ENCODE peak calls at places on chromosome 12, in eight cellular contexts. One of them, this sample, is unnamed.

GRCh38 chr12:76020281-76020680 is 11.3 kb downstream of the PHLDA1 start:
- DNase-seq in HTR-8/SVneo: no peak
- DNase-seq in activated CD8-positive, alpha-beta memory T cell treated with anti-CD3 and anti-CD28 coated beads, Interleukin-2, amount 50 U/mL, for 48 hours: peak; percentile 86
- DNase-seq in Daoy: peak; percentile 96
- DNase-seq in anterior cingulate cortex: no peak
- DNase-seq in AG09319: no peak
- DNase-seq in neural progenitor cell: no peak
- DNase-seq in left cardiac atrium: no peak
- DNase-seq in this sample: no peak

GRCh38 chr12:113472191-113473190 is 820 bp upstream of the LHX5 start:
- DNase-seq in HTR-8/SVneo: no peak
- DNase-seq in activated CD8-positive, alpha-beta memory T cell treated with anti-CD3 and anti-CD28 coated beads, Interleukin-2, amount 50 U/mL, for 48 hours: no peak
- DNase-seq in Daoy: no peak
- DNase-seq in anterior cingulate cortex: no peak
- DNase-seq in AG09319: no peak
- DNase-seq in neural progenitor cell: peak; percentile 79
- DNase-seq in left cardiac atrium: no peak
- DNase-seq in this sample: no peak

GRCh38 chr12:31011336-31011735 is 62.3 kb upstream of the DDX11 start:
- DNase-seq in HTR-8/SVneo: no peak
- DNase-seq in activated CD8-positive, alpha-beta memory T cell treated with anti-CD3 and anti-CD28 coated beads, Interleukin-2, amount 50 U/mL, for 48 hours: no peak
- DNase-seq in Daoy: no peak
- DNase-seq in anterior cingulate cortex: no peak
- DNase-seq in AG09319: no peak
- DNase-seq in neural progenitor cell: no peak
- DNase-seq in left cardiac atrium: no peak
- DNase-seq in this sample: no peak

GRCh38 chr12:13959131-13959734 is 22.2 kb downstream of the GRIN2B start:
- DNase-seq in HTR-8/SVneo: no peak
- DNase-seq in activated CD8-positive, alpha-beta memory T cell treated with anti-CD3 and anti-CD28 coated beads, Interleukin-2, amount 50 U/mL, for 48 hours: no peak
- DNase-seq in Daoy: peak; percentile 79
- DNase-seq in anterior cingulate cortex: peak; percentile 49
- DNase-seq in AG09319: no peak
- DNase-seq in neural progenitor cell: no peak
- DNase-seq in left cardiac atrium: no peak
- DNase-seq in this sample: no peak

GRCh38 chr12:98635657-98636323 is 8.8 kb downstream of the IKBIP start:
- DNase-seq in HTR-8/SVneo: peak; percentile 60
- DNase-seq in activated CD8-positive, alpha-beta memory T cell treated with anti-CD3 and anti-CD28 coated beads, Interleukin-2, amount 50 U/mL, for 48 hours: no peak
- DNase-seq in Daoy: peak; percentile 64
- DNase-seq in anterior cingulate cortex: no peak
- DNase-seq in AG09319: no peak
- DNase-seq in neural progenitor cell: no peak
- DNase-seq in left cardiac atrium: no peak
- DNase-seq in this sample: no peak

GRCh38 chr12:122161682-122162081 is 12.3 kb downstream of the IL31 start:
- DNase-seq in HTR-8/SVneo: no peak
- DNase-seq in activated CD8-positive, alpha-beta memory T cell treated with anti-CD3 and anti-CD28 coated beads, Interleukin-2, amount 50 U/mL, for 48 hours: no peak
- DNase-seq in Daoy: no peak
- DNase-seq in anterior cingulate cortex: no peak
- DNase-seq in AG09319: no peak
- DNase-seq in neural progenitor cell: no peak
- DNase-seq in left cardiac atrium: no peak
- DNase-seq in this sample: no peak

GRCh38 chr12:106425061-106425706 is 67.6 kb downstream of the POLR3B start:
- DNase-seq in HTR-8/SVneo: no peak
- DNase-seq in activated CD8-positive, alpha-beta memory T cell treated with anti-CD3 and anti-CD28 coated beads, Interleukin-2, amount 50 U/mL, for 48 hours: no peak
- DNase-seq in Daoy: peak; percentile 9
- DNase-seq in anterior cingulate cortex: no peak
- DNase-seq in AG09319: no peak
- DNase-seq in neural progenitor cell: peak; percentile 10
- DNase-seq in left cardiac atrium: no peak
- DNase-seq in this sample: no peak

GRCh38 chr12:76284816-76285750 is 63.1 kb downstream of the BBS10 start:
- DNase-seq in HTR-8/SVneo: no peak
- DNase-seq in activated CD8-positive, alpha-beta memory T cell treated with anti-CD3 and anti-CD28 coated beads, Interleukin-2, amount 50 U/mL, for 48 hours: no peak
- DNase-seq in Daoy: no peak
- DNase-seq in anterior cingulate cortex: no peak
- DNase-seq in AG09319: peak; percentile 27
- DNase-seq in neural progenitor cell: no peak
- DNase-seq in left cardiac atrium: no peak
- DNase-seq in this sample: peak; percentile 27

GRCh38 chr12:52005903-52006703 is 643 bp upstream of the TAMALIN start:
- DNase-seq in HTR-8/SVneo: no peak
- DNase-seq in activated CD8-positive, alpha-beta memory T cell treated with anti-CD3 and anti-CD28 coated beads, Interleukin-2, amount 50 U/mL, for 48 hours: no peak
- DNase-seq in Daoy: no peak
- DNase-seq in anterior cingulate cortex: peak; percentile 62
- DNase-seq in AG09319: no peak
- DNase-seq in neural progenitor cell: peak; percentile 58
- DNase-seq in left cardiac atrium: peak; percentile 60
- DNase-seq in this sample: no peak

GRCh38 chr12:98646165-98646764 is 1.2 kb downstream of the APAF1 start:
- DNase-seq in HTR-8/SVneo: peak; percentile 13
- DNase-seq in activated CD8-positive, alpha-beta memory T cell treated with anti-CD3 and anti-CD28 coated beads, Interleukin-2, amount 50 U/mL, for 48 hours: no peak
- DNase-seq in Daoy: peak; percentile 12
- DNase-seq in anterior cingulate cortex: no peak
- DNase-seq in AG09319: no peak
- DNase-seq in neural progenitor cell: peak; percentile 8
- DNase-seq in left cardiac atrium: no peak
- DNase-seq in this sample: peak; percentile 8

GRCh38 chr12:40825156-40825555 is 132.9 kb downstream of the CNTN1 start:
- DNase-seq in HTR-8/SVneo: no peak
- DNase-seq in activated CD8-positive, alpha-beta memory T cell treated with anti-CD3 and anti-CD28 coated beads, Interleukin-2, amount 50 U/mL, for 48 hours: no peak
- DNase-seq in Daoy: no peak
- DNase-seq in anterior cingulate cortex: no peak
- DNase-seq in AG09319: no peak
- DNase-seq in neural progenitor cell: no peak
- DNase-seq in left cardiac atrium: no peak
- DNase-seq in this sample: no peak

This sample was measured in hepatocyte.